ENCODE peak calls at places on chromosome 3, in seven cellular contexts. L is GM12865, P is cardiac fibroblast, J is fibroblast of mammary gland, E is fibroblast of the aortic adventitia, Q is GM23338, X is pancreas. R is an unnamed sample.

GRCh38 chr3:139534992-139535879 is 4.3 kb downstream of the RBP1 start:
- DNase-seq in L (peak), E (peak), P (peak), J (peak), Q (no peak), X (peak), R (peak)

GRCh38 chr3:160870327-160870726 is 114.3 kb downstream of the PPM1L start:
- DNase-seq in E (no peak), X (peak), P (no peak), J (no peak), Q (peak), L (no peak), R (no peak)

GRCh38 chr3:157175678-157176077 is 15.7 kb upstream of the CCNL1 start:
- DNase-seq in L (peak), P (no peak), E (peak), J (no peak), X (peak), Q (peak), R (no peak)

GRCh38 chr3:71010731-71011455 is 572.6 kb downstream of the FOXP1 start:
- DNase-seq in P (no peak), Q (no peak), X (no peak), L (peak), E (no peak), J (no peak), R (no peak)

GRCh38 chr3:190249414-190249813 is 72.8 kb downstream of the CLDN1 start:
- DNase-seq in J (no peak), E (no peak), L (no peak), P (no peak), X (no peak), Q (no peak), R (no peak)

GRCh38 chr3:129530331-129530761 is 1.9 kb downstream of the RHO start:
- DNase-seq in X (no peak), E (peak), L (no peak), J (peak), P (peak), Q (peak), R (peak)

GRCh38 chr3:71305246-71306206 is 278.0 kb downstream of the FOXP1 start:
- DNase-seq in J (peak), Q (peak), X (no peak), P (peak), E (peak), L (no peak), R (peak)

GRCh38 chr3:156271508-156271907 is 151.1 kb downstream of the KCNAB1 start:
- DNase-seq in L (no peak), E (no peak), X (no peak), P (no peak), J (no peak), Q (no peak), R (no peak)

GRCh38 chr3:177041021-177041729 is 156.1 kb downstream of the TBL1XR1 start:
- DNase-seq in J (peak), E (peak), Q (no peak), P (peak), X (no peak), L (no peak), R (peak)

GRCh38 chr3:13236774-13237173 is 163.5 kb upstream of the IQSEC1 start:
- DNase-seq in E (no peak), L (no peak), P (no peak), J (no peak), X (no peak), Q (no peak), R (no peak)

GRCh38 chr3:43288366-43288765 is 2.0 kb downstream of the SNRK start:
- DNase-seq in J (peak), X (no peak), P (peak), E (peak), Q (no peak), L (peak), R (peak)

GRCh38 chr3:56365905-56366640 is 102.2 kb downstream of the ERC2 start:
- DNase-seq in X (no peak), J (no peak), L (no peak), E (no peak), Q (no peak), P (no peak), R (no peak)

GRCh38 chr3:38102073-38102844 is 34.7 kb downstream of the ACAA1 start:
- DNase-seq in Q (no peak), J (no peak), L (no peak), X (no peak), P (no peak), E (no peak), R (peak)

GRCh38 chr3:17602126-17602525 is 140.3 kb downstream of the TBC1D5 start:
- DNase-seq in X (no peak), L (no peak), P (peak), Q (no peak), E (no peak), J (peak), R (peak)

GRCh38 chr3:94256888-94257813 is 194.3 kb downstream of the NSUN3 start:
- DNase-seq in Q (peak), L (no peak), J (no peak), X (no peak), P (no peak), E (no peak), R (no peak)

GRCh38 chr3:71461749-71462483 is 121.6 kb downstream of the FOXP1 start:
- DNase-seq in P (peak), J (no peak), L (no peak), X (no peak), Q (no peak), E (no peak), R (peak)

GRCh38 chr3:185353823-185354614 is 8.9 kb upstream of the MAP3K13 start:
- DNase-seq in X (peak), J (peak), Q (peak), L (peak), E (peak), P (peak), R (peak)

GRCh38 chr3:25831578-25831977 is 41.7 kb downstream of the OXSM start:
- DNase-seq in Q (peak), J (peak), E (peak), L (peak), X (no peak), P (peak), R (peak)

GRCh38 chr3:64038252-64038651 is 15.0 kb upstream of the PSMD6 start:
- DNase-seq in P (no peak), E (no peak), Q (no peak), L (no peak), X (no peak), J (no peak), R (no peak)

GRCh38 chr3:19342428-19342827 is 194.1 kb downstream of the KCNH8 start:
- DNase-seq in Q (no peak), E (no peak), J (no peak), P (no peak), L (no peak), X (no peak), R (no peak)

GRCh38 chr3:126373682-126374601 is 16.7 kb upstream of the KLF15 start:
- DNase-seq in Q (no peak), X (no peak), P (peak), E (peak), L (no peak), J (peak), R (no peak)

GRCh38 chr3:101077361-101078011 is 84.3 kb upstream of the ABI3BP start:
- DNase-seq in P (peak), Q (no peak), E (peak), X (no peak), L (no peak), J (peak), R (peak)

GRCh38 chr3:101084404-101084803 is 91.2 kb upstream of the ABI3BP start:
- DNase-seq in E (no peak), P (no peak), J (no peak), Q (no peak), X (no peak), L (no peak), R (no peak)

GRCh38 chr3:101085752-101086151 is 92.5 kb upstream of the ABI3BP start:
- DNase-seq in X (no peak), L (no peak), J (no peak), E (no peak), Q (no peak), P (no peak), R (no peak)

GRCh38 chr3:101081990-101082389 is 88.8 kb upstream of the ABI3BP start:
- DNase-seq in P (peak), E (peak), L (no peak), X (no peak), J (no peak), Q (no peak), R (peak)

GRCh38 chr3:101081446-101081845 is 88.2 kb upstream of the ABI3BP start:
- DNase-seq in J (no peak), X (no peak), Q (no peak), E (no peak), L (no peak), P (no peak), R (no peak)
- H3K4me3 ChIP-seq in J (no peak), X (no peak), Q (no peak), E (no peak), L (no peak), P (no peak), R (no peak)

DNA sequence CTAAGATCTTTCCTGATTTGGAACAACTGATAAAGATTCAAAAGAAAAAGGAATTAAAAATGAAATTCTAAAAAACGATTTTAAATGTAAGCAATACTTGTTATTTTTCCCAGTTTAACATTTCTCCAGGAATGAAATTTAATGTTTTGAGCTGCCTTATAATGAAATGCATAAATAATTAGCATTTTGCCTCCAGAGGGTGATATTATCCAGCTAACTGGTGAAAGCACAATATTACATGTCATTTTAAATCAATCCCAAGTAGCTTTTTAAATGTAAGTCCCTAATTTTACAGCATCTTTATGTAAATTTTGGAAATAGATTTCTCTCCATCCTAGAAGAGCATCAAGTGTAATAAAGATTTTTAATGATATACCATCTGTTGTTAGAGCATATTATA is 139.1 kb upstream of the P2RY1 start:
- DNase-seq in Q (no peak), E (no peak), X (no peak), L (no peak), J (no peak), P (no peak), R (no peak)
- TF ChIP-seq CTCF in Q (no peak), E (no peak), X (no peak), L (no peak), J (no peak), P (no peak), R (no peak)

GRCh38 chr3:79286882-79287281 is 480.9 kb downstream of the ROBO1 start:
- DNase-seq in E (no peak), L (no peak), P (peak), X (no peak), Q (no peak), J (peak), R (no peak)

GRCh38 chr3:79284781-79285180 is 483.0 kb downstream of the ROBO1 start:
- DNase-seq in Q (no peak), E (no peak), L (no peak), J (no peak), X (no peak), P (no peak), R (no peak)
- H3K4me3 ChIP-seq in Q (no peak), E (no peak), L (no peak), J (no peak), X (no peak), P (no peak), R (no peak)

GRCh38 chr3:123258811-123259420 is 57.2 kb downstream of the SEC22A start:
- DNase-seq in X (no peak), Q (peak), J (peak), E (peak), L (peak), P (peak), R (peak)
- TF ChIP-seq CTCF in X (peak), Q (peak), J (peak), E (peak), L (peak), P (peak), R (peak)

GRCh38 chr3:183193762-183194701 is 31.5 kb upstream of the LAMP3 start:
- DNase-seq in Q (no peak), L (no peak), X (no peak), J (no peak), P (no peak), E (no peak), R (no peak)
- H3K4me3 ChIP-seq in Q (no peak), L (no peak), X (no peak), J (no peak), P (no peak), E (no peak), R (no peak)

GRCh38 chr3:8239718-8240698 is 261.6 kb upstream of the LMCD1 start:
- DNase-seq in E (peak), Q (peak), P (peak), L (peak), X (peak), J (peak), R (peak)
- TF ChIP-seq CTCF in E (peak), Q (peak), P (peak), L (peak), X (peak), J (peak), R (peak)

DNA sequence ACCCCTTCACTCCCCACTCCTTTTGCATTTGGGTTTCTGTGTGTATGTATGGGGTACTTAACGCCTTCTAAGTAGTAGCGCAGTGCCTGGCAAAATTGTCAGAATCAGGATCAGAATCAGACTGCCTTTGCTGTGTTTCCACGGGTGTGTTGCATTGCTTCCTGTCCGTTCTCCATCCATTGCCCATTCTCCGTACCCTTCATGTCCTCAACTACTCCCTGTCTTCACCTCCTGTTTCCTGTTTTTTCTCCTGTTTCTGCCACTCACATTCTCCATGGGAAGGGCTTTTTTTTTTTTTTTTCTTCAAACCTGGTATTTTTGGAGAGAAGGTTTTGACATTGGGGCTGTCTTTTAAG is 112.9 kb downstream of the FNDC3B start:
- DNase-seq in X (no peak), E (no peak), L (no peak), P (no peak), J (no peak), Q (no peak), R (no peak)
- H3K4me3 ChIP-seq in X (no peak), E (no peak), L (no peak), P (peak), J (no peak), Q (no peak), R (no peak)

DNA sequence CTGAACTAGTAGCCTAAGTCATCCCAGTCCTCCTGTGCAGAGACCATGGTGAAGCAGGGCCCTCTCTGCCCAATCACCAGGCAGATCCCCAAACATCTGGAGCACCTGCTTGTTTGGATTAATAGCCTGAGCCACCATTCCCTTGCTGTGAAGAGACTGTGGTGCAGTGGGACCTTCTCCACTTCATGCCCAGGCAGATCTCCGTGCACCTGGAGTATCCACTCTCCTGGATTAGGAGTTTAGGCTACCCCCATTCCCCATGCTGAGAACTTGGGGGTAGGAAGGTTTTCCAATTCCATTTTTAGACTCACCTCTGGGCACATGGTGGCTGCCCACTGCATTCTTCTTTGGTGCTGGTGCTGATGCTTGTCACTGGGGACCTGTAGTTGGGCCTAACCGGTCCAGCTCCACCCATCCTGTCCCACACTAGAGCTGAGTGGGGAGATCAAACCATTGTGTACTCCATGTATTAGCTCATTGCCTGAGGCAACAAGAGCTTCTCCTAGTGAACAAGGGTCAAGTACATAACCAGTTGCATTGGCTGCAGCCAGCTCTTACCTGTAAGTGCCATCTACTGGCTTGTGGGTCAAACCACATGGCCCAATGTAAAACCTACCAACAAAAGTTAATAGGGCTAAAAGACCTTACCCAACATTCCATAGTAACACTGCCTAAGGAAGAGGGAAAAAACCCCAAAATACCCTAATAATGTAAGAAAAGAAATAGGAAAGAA is 382.5 kb upstream of the CBLB start:
- DNase-seq in L (peak), J (peak), P (no peak), Q (no peak), E (no peak), X (no peak), R (peak)
- TF ChIP-seq CTCF in L (peak), J (no peak), P (no peak), Q (no peak), E (no peak), X (no peak), R (no peak)

R was measured in bronchial epithelial cell.